ENCODE peak calls at places on chromosomes 16 and 17, in five cellular contexts. K, F, Z, J and D are unnamed samples.

GRCh38 chr16:11610580-11610979 is 23.9 kb upstream of the LITAF start:
- DNase-seq in K (no peak), F (no peak), Z (no peak), J (no peak), D (no peak)

GRCh38 chr17:39069114-39069756 is 82.2 kb downstream of the PLXDC1 start:
- DNase-seq in K (no peak), F (peak), Z (no peak), J (peak), D (peak)

GRCh38 chr17:7048968-7049367 is 5.1 kb upstream of the SLC16A11 start:
- DNase-seq in K (no peak), F (no peak), Z (no peak), J (no peak), D (peak)

GRCh38 chr17:19464033-19465026 is 53.3 kb downstream of the RNF112 start:
- DNase-seq in K (peak), F (no peak), Z (no peak), J (peak), D (no peak)

GRCh38 chr17:21189361-21189760 is 24.6 kb downstream of the TMEM11 start:
- DNase-seq in K (no peak), F (no peak), Z (no peak), J (no peak), D (no peak)

GRCh38 chr16:28494141-28494851 is at the start of gene APOBR:
- DNase-seq in K (peak), F (no peak), Z (peak), J (no peak), D (no peak)

GRCh38 chr17:34357398-34357797 is 1.1 kb downstream of the CCL13 start:
- DNase-seq in K (no peak), F (no peak), Z (no peak), J (no peak), D (no peak)

GRCh38 chr17:72600934-72601333 is 480.1 kb downstream of the SOX9 start:
- DNase-seq in K (no peak), F (peak), Z (no peak), J (peak), D (no peak)

GRCh38 chr17:58947411-58948208 is 159.1 kb downstream of the TRIM37 start:
- DNase-seq in K (no peak), F (no peak), Z (no peak), J (peak), D (no peak)

GRCh38 chr16:86363836-86364618 is 146.3 kb upstream of the FOXF1 start:
- DNase-seq in K (no peak), F (no peak), Z (no peak), J (peak), D (no peak)

GRCh38 chr17:7413346-7413985 is 5.8 kb downstream of the NLGN2 start:
- DNase-seq in K (no peak), F (peak), Z (no peak), J (peak), D (no peak)

GRCh38 chr17:4590981-4591453 is 6.7 kb downstream of the SMTNL2 start:
- DNase-seq in K (no peak), F (no peak), Z (no peak), J (no peak), D (no peak)

GRCh38 chr17:62892870-62893338 is 73.1 kb upstream of the TANC2 start:
- DNase-seq in K (no peak), F (peak), Z (no peak), J (peak), D (peak)